ENCODE peak calls at places on chromosome X, in eight cellular contexts. One of them, this sample, is unnamed.

GRCh38 chrX:32987139-32987538 is 224.2 kb downstream of the DMD start:
- DNase-seq in PC-9: no peak
- DNase-seq in T-cell: no peak
- DNase-seq in NCI-H1092 treated with DMSO at 0.1 percent for 48 hours: no peak
- DNase-seq in CD8-positive, alpha-beta memory T cell: no peak
- DNase-seq in NCI-H524: no peak
- DNase-seq in GM19239: no peak
- DNase-seq in activated B cell treated with CpG ODN at 0.5 μM for 24 hours: no peak
- DNase-seq in this sample: no peak

GRCh38 chrX:126165721-126166401 is at the start of gene DCAF12L2:
- DNase-seq in NCI-H524: peak; percentile 20
- DNase-seq in NCI-H1092 treated with DMSO at 0.1 percent for 48 hours: peak; percentile 11
- DNase-seq in T-cell: no peak
- DNase-seq in CD8-positive, alpha-beta memory T cell: no peak
- DNase-seq in activated B cell treated with CpG ODN at 0.5 μM for 24 hours: no peak
- DNase-seq in GM19239: no peak
- DNase-seq in PC-9: no peak
- DNase-seq in this sample: no peak

GRCh38 chrX:151153086-151153485 is 23.3 kb upstream of the GPR50 start:
- DNase-seq in NCI-H524: peak; percentile 15
- DNase-seq in GM19239: no peak
- DNase-seq in PC-9: peak; percentile 41
- DNase-seq in activated B cell treated with CpG ODN at 0.5 μM for 24 hours: no peak
- DNase-seq in NCI-H1092 treated with DMSO at 0.1 percent for 48 hours: peak; percentile 7
- DNase-seq in CD8-positive, alpha-beta memory T cell: no peak
- DNase-seq in T-cell: no peak
- DNase-seq in this sample: peak; percentile 72

GRCh38 chrX:130728208-130728607 is 174.8 kb downstream of the ENOX2 start:
- DNase-seq in CD8-positive, alpha-beta memory T cell: no peak
- DNase-seq in NCI-H1092 treated with DMSO at 0.1 percent for 48 hours: no peak
- DNase-seq in T-cell: no peak
- DNase-seq in activated B cell treated with CpG ODN at 0.5 μM for 24 hours: no peak
- DNase-seq in GM19239: no peak
- DNase-seq in PC-9: peak; percentile 9
- DNase-seq in NCI-H524: no peak
- DNase-seq in this sample: no peak

GRCh38 chrX:37692918-37693317 is 7.3 kb downstream of the XK start:
- DNase-seq in NCI-H1092 treated with DMSO at 0.1 percent for 48 hours: no peak
- DNase-seq in T-cell: no peak
- DNase-seq in PC-9: no peak
- DNase-seq in CD8-positive, alpha-beta memory T cell: no peak
- DNase-seq in NCI-H524: no peak
- DNase-seq in activated B cell treated with CpG ODN at 0.5 μM for 24 hours: no peak
- DNase-seq in GM19239: no peak
- DNase-seq in this sample: no peak

GRCh38 chrX:10119399-10119990 is 37.3 kb upstream of the CLCN4 start:
- DNase-seq in GM19239: no peak
- DNase-seq in NCI-H524: peak; percentile 60
- DNase-seq in PC-9: peak; percentile 46
- DNase-seq in NCI-H1092 treated with DMSO at 0.1 percent for 48 hours: peak; percentile 88
- DNase-seq in CD8-positive, alpha-beta memory T cell: peak; percentile 79
- DNase-seq in activated B cell treated with CpG ODN at 0.5 μM for 24 hours: peak; percentile 33
- DNase-seq in T-cell: peak; percentile 68
- DNase-seq in this sample: peak; percentile 47

GRCh38 chrX:113429011-113429410 is 588.4 kb upstream of the AMOT start:
- DNase-seq in activated B cell treated with CpG ODN at 0.5 μM for 24 hours: no peak
- DNase-seq in NCI-H524: no peak
- DNase-seq in GM19239: no peak
- DNase-seq in T-cell: no peak
- DNase-seq in PC-9: no peak
- DNase-seq in NCI-H1092 treated with DMSO at 0.1 percent for 48 hours: no peak
- DNase-seq in CD8-positive, alpha-beta memory T cell: no peak
- DNase-seq in this sample: no peak

GRCh38 chrX:154719132-154719675 is 31.7 kb downstream of the GAB3 start:
- DNase-seq in activated B cell treated with CpG ODN at 0.5 μM for 24 hours: no peak
- DNase-seq in NCI-H1092 treated with DMSO at 0.1 percent for 48 hours: no peak
- DNase-seq in GM19239: no peak
- DNase-seq in NCI-H524: no peak
- DNase-seq in CD8-positive, alpha-beta memory T cell: peak; percentile 34
- DNase-seq in PC-9: no peak
- DNase-seq in T-cell: no peak
- DNase-seq in this sample: peak; percentile 56

GRCh38 chrX:68249401-68249831 is 183.9 kb downstream of the OPHN1 start:
- DNase-seq in PC-9: no peak
- DNase-seq in CD8-positive, alpha-beta memory T cell: no peak
- DNase-seq in NCI-H1092 treated with DMSO at 0.1 percent for 48 hours: no peak
- DNase-seq in activated B cell treated with CpG ODN at 0.5 μM for 24 hours: no peak
- DNase-seq in NCI-H524: no peak
- DNase-seq in GM19239: no peak
- DNase-seq in T-cell: no peak
- DNase-seq in this sample: no peak

This sample was measured in foreskin keratinocyte.